ENCODE peak calls at places on chromosomes 3 and 15, in seven cellular contexts. O, G, P, L, V, A and Z are unnamed samples.

GRCh38 chr3:115834068-115834467 is 210.8 kb downstream of the GAP43 start:
- DNase-seq in O (no peak), V (no peak), G (no peak), P (no peak), L (no peak), A (peak; percentile 58), Z (no peak)

GRCh38 chr3:72078661-72079368 is 293.9 kb upstream of the PROK2 start:
- DNase-seq in A (no peak), L (no peak), G (no peak), P (no peak), O (no peak), V (no peak), Z (no peak)

GRCh38 chr3:123809597-123809996 is 74.5 kb downstream of the MYLK start:
- DNase-seq in P (no peak), O (no peak), V (no peak), G (no peak), A (peak; percentile 84), L (no peak), Z (no peak)

GRCh38 chr3:171001957-171002694 is 24.4 kb downstream of the SLC2A2 start:
- DNase-seq in L (no peak), V (no peak), P (no peak), A (peak; percentile 31), G (no peak), O (no peak), Z (no peak)

GRCh38 chr15:63210151-63211051 is 21.0 kb downstream of the RAB8B start:
- DNase-seq in L (no peak), G (no peak), P (no peak), V (no peak), A (no peak), O (peak; percentile 42), Z (peak; percentile 41)

GRCh38 chr3:135991621-135992020 is 26.1 kb downstream of the PPP2R3A start:
- DNase-seq in A (no peak), O (no peak), L (no peak), V (no peak), P (no peak), G (no peak), Z (no peak)

GRCh38 chr15:50262533-50262932 is 3.0 kb downstream of the HDC start:
- DNase-seq in G (no peak), L (no peak), V (no peak), O (no peak), P (no peak), A (no peak), Z (no peak)

GRCh38 chr3:125107384-125107783 is 51.6 kb upstream of the HEG1 start:
- DNase-seq in P (no peak), O (no peak), V (no peak), L (no peak), G (no peak), A (no peak), Z (no peak)

GRCh38 chr15:57758556-57758955 is 52.0 kb downstream of the POLR2M start:
- DNase-seq in O (no peak), G (no peak), L (no peak), V (no peak), A (no peak), P (no peak), Z (no peak)

GRCh38 chr3:10286596-10287295 is 6.0 kb downstream of the GHRL start:
- DNase-seq in V (no peak), P (peak; percentile 4), O (peak; percentile 53), A (peak; percentile 83), L (no peak), G (no peak), Z (no peak)

GRCh38 chr15:25670025-25670554 is 193.0 kb downstream of the ATP10A start:
- DNase-seq in L (no peak), G (no peak), V (no peak), O (peak; percentile 91), A (peak; percentile 45), P (peak; percentile 47), Z (no peak)

GRCh38 chr3:129824926-129825541 is 68.5 kb downstream of the TMCC1 start:
- DNase-seq in L (no peak), V (no peak), A (peak; percentile 73), P (peak; percentile 12), G (no peak), O (peak; percentile 78), Z (no peak)

GRCh38 chr15:88918738-88919137 is 5.6 kb upstream of the MFGE8 start:
- DNase-seq in L (no peak), V (peak; percentile 94), G (no peak), A (peak; percentile 97), O (no peak), P (no peak), Z (no peak)

GRCh38 chr3:57949779-57950618 is 58.2 kb upstream of the FLNB start:
- DNase-seq in A (no peak), P (no peak), V (no peak), O (no peak), L (no peak), G (no peak), Z (no peak)

GRCh38 chr3:15676259-15676658 is 74.7 kb downstream of the BTD start:
- DNase-seq in L (no peak), G (no peak), V (no peak), P (no peak), O (no peak), A (no peak), Z (no peak)

GRCh38 chr3:59816312-59816711 is 766.5 kb upstream of the CFAP20DC start:
- DNase-seq in G (no peak), A (no peak), O (no peak), V (no peak), L (no peak), P (no peak), Z (no peak)

GRCh38 chr3:195037017-195037373 is 234.0 kb downstream of the XXYLT1 start:
- DNase-seq in P (no peak), V (no peak), G (no peak), L (no peak), A (no peak), O (no peak), Z (no peak)

GRCh38 chr3:58168498-58168897 is 42.3 kb downstream of the DNASE1L3 start:
- DNase-seq in P (no peak), V (no peak), L (no peak), O (no peak), A (no peak), G (no peak), Z (no peak)

GRCh38 chr3:197454014-197454413 is 101.8 kb downstream of the BDH1 start:
- DNase-seq in P (no peak), V (no peak), A (peak; percentile 36), G (peak; percentile 52), L (no peak), O (no peak), Z (no peak)

GRCh38 chr15:67783303-67783702 is 42.0 kb upstream of the SKOR1 start:
- DNase-seq in A (no peak), O (no peak), G (no peak), P (no peak), L (no peak), V (no peak), Z (no peak)

GRCh38 chr3:173465898-173466678 is 68.5 kb downstream of the NLGN1 start:
- DNase-seq in L (no peak), A (no peak), P (no peak), G (no peak), O (no peak), V (no peak), Z (no peak)

GRCh38 chr3:180802837-180803236 is 109.6 kb upstream of the FXR1 start:
- DNase-seq in G (no peak), V (no peak), A (peak; percentile 43), L (no peak), P (peak; percentile 15), O (peak; percentile 34), Z (no peak)